ENCODE peak calls at places on chromosomes 13 and 19, in four cellular contexts. X, C, J and N are unnamed samples.

GRCh38 chr13:23695711-23696512 is 125.7 kb downstream of the TNFRSF19 start:
- DNase-seq in J (no peak), C (no peak), X (no peak), N (no peak)

GRCh38 chr19:16949496-16950023 is 60.8 kb downstream of the F2RL3 start:
- DNase-seq in X (no peak), J (no peak), C (no peak), N (no peak)

GRCh38 chr19:45079063-45079910 is at the start of gene GEMIN7:
- DNase-seq in C (peak), J (peak), X (peak), N (peak)

GRCh38 chr13:97233499-97233898 is 11.4 kb downstream of the MBNL2 start:
- DNase-seq in X (no peak), C (no peak), J (no peak), N (peak)

GRCh38 chr19:53903055-53903680 is 5.9 kb upstream of the CACNG7 start:
- DNase-seq in C (no peak), X (peak), J (peak), N (peak)

GRCh38 chr13:51425410-51426042 is 27.3 kb downstream of the INTS6 start:
- DNase-seq in J (no peak), C (no peak), X (no peak), N (no peak)

GRCh38 chr19:48671456-48671995 is 1.3 kb downstream of the NTN5 start:
- DNase-seq in X (no peak), C (no peak), J (no peak), N (no peak)

GRCh38 chr19:46950526-46951235 is 69.0 kb upstream of the NPAS1 start:
- DNase-seq in J (no peak), C (no peak), X (no peak), N (no peak)

GRCh38 chr13:40983269-40983668 is 35.8 kb downstream of the ELF1 start:
- DNase-seq in C (no peak), X (no peak), J (no peak), N (no peak)

GRCh38 chr13:109762791-109763190 is 23.6 kb downstream of the IRS2 start:
- DNase-seq in C (no peak), X (no peak), J (no peak), N (no peak)

GRCh38 chr13:109764045-109764444 is 22.3 kb downstream of the IRS2 start:
- DNase-seq in J (no peak), X (no peak), C (no peak), N (no peak)

GRCh38 chr13:109761695-109762094 is 24.7 kb downstream of the IRS2 start:
- DNase-seq in J (no peak), X (no peak), C (no peak), N (no peak)

GRCh38 chr13:109767023-109767422 is 19.4 kb downstream of the IRS2 start:
- DNase-seq in J (no peak), C (no peak), X (no peak), N (no peak)

DNA sequence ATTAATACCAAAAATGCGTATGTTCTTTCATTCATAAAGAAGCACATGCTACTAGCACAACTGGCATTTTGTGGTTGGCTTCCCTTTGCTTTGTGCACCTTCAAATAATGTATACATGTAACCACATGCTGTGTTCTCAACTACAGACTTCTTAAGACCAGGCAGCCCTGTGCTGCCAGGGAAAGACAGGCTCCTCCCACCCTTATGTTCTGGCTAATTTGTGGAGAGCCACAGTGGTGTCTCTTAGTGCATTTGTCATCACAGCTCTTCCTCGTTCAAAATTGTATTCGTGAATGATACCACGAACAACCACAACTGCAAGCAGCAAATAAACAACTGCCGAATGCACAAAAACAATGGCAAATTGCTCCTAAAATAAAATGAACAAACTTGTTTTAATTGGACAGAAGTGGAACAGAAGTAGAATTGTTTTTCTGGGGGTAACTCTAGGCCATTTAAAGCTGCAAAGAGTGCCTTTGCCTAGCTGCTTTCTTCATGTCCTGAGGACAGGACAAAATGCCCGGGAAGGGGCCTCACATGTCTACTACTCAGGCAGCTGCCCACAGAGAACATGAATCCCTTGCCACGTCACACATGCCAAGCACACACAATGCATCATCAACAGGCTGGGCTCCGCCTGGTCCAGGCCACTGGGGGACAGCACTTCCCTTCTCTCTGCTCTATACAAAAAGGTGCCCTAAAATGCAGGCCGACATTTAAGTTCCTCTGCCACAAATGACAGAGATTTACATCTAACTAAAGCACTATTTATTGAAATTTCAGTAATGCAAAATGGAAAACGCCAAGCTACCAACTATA is 21.7 kb downstream of the IRS2 start:
- DNase-seq in C (no peak), X (no peak), J (no peak), N (no peak)
- TF ChIP-seq FOSL1 in C (no peak), X (no peak), J (no peak), N (no peak)

DNA sequence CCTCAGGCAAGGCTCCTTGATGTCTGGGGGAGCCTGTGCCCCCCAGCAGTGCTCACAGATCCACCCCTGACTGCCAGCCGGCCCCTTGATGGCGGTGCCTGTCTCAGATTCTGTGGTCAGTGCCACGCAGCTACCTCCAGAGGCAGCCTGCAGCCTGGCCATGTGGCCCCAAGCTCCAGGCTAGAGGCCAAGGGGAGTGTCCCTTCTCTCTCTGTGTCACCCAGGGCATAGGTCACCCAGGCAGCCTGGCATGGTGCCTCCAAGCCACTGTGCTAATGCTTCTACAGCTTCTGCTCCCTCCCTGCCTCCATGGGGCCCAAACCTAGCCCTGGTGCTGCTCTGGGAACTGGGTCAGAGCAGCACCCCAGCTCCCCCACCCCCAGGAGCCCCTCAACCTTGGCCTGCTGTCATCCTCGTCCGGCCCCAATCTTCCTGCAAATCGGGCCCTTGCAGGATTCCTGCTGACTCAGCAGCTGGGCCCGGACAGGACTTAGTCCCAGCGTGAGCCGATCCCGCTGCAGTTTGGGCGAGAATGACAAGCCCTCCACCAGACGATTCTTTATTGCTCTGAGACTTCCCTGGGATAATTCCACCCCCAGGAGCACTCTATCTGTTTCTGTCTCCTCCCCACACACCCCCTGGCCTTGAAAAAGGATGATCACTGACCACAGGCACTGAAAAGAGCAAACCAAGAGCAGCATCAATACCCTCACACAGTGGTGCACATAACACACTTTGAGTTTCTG is 2.7 kb upstream of the ARL11 start:
- DNase-seq in J (no peak), C (no peak), X (no peak), N (peak)
- H3K27ac ChIP-seq in J (no peak), C (no peak), X (no peak), N (peak)

GRCh38 chr19:29389495-29389894 is 136.3 kb upstream of the VSTM2B start:
- DNase-seq in J (no peak), C (no peak), X (no peak), N (no peak)
- TF ChIP-seq FOSL1 in J (no peak), C (no peak), X (no peak), N (no peak)

DNA sequence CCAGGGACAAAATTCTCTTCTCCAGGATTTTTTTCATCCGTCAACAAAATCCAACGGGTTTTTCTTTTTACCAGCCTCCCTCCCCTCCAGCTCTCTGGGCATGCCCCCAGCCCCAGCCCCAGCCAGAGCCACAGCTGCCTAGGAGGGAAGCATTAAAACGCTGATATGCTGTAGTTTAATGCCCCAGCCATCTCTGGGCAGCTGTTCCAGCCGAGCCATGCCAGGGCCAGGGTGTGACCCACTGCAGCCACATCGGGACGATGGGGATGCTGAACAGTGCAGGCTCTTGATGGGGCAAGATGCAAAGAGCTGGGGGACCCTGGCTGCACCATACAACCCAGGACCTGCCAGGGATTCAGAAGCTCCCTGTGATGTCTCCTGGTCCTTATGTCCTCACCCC is 32.1 kb downstream of the TSHZ3 start:
- DNase-seq in J (no peak), C (no peak), X (no peak), N (no peak)
- H3K27ac ChIP-seq in J (no peak), C (no peak), X (no peak), N (no peak)

GRCh38 chr13:91409661-91410060 is 11.2 kb downstream of the GPC5 start:
- DNase-seq in C (no peak), J (no peak), X (no peak), N (no peak)

GRCh38 chr13:91401916-91402315 is 3.5 kb downstream of the GPC5 start:
- DNase-seq in C (no peak), X (no peak), J (no peak), N (no peak)

GRCh38 chr13:91405240-91405639 is 6.8 kb downstream of the GPC5 start:
- DNase-seq in C (no peak), J (no peak), X (no peak), N (no peak)

GRCh38 chr13:91406619-91407018 is 8.2 kb downstream of the GPC5 start:
- DNase-seq in J (peak), X (peak), C (peak), N (peak)
- TF ChIP-seq FOSL1 in J (no peak), X (no peak), C (no peak), N (no peak)

DNA sequence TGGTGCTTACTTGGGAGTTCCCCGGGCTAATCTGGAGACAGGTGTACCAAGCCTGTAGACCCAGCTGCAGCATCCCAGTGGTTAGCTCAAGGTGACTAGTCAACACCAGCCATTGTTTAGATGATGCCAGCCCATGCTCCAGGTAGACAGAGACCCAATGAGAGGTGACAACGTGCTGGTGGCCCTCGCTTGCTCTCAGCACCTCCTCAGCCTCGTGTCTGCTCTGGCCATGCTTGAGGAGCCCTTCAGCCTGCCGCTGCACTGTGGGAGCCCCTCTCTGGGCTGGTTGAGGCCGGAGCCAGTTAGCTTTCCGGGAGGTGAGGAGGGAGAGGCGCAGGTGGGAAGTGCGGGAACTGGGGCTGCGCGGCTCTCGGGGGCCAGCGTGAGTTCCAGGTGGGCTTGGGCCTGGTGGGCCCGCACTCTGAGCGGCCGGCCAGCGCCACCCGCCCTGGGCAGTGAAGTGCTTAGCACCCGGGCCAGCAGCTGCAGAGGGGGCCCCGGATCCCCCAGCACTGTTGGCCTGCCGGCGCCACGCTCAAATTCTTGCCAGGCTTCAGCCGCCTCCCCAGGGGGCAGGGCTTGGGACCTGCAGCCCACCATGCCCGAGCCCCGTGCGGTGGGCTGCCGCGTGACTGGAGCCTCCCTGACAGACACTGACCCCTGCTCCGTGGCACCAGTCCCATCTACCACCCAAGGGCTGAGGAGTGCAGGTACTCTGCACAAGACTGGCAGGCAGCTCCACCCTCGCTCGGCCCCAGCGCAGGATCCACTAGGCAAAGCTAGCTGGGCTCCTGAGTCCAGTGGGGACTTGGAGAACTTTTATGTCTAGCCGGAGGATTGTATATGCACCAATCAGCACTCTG is 85.9 kb upstream of the VSTM2B start:
- DNase-seq in C (no peak), J (no peak), X (no peak), N (no peak)
- H3K27ac ChIP-seq in C (no peak), J (no peak), X (no peak), N (no peak)

GRCh38 chr13:20940083-20940482 is 37.5 kb upstream of the XPO4 start:
- DNase-seq in C (no peak), J (no peak), X (no peak), N (peak)

GRCh38 chr13:20942938-20943518 is 40.5 kb upstream of the XPO4 start:
- DNase-seq in X (no peak), J (no peak), C (no peak), N (no peak)

GRCh38 chr13:20945952-20946383 is 43.4 kb upstream of the XPO4 start:
- DNase-seq in C (no peak), X (peak), J (no peak), N (no peak)

GRCh38 chr13:20939662-20940061 is 37.1 kb upstream of the XPO4 start:
- DNase-seq in J (no peak), C (no peak), X (no peak), N (no peak)

GRCh38 chr13:20943519-20944012 is 41.0 kb upstream of the XPO4 start:
- DNase-seq in J (peak), X (peak), C (peak), N (peak)
- TF ChIP-seq FOSL1 in J (peak), X (no peak), C (no peak), N (no peak)

GRCh38 chr13:75432045-75432444 is 49.9 kb downstream of the TBC1D4 start:
- DNase-seq in J (no peak), C (no peak), X (no peak), N (peak)
- H3K27ac ChIP-seq in J (no peak), C (no peak), X (no peak), N (no peak)